ENCODE peak calls at places on chromosomes 6 and 20, in four cellular contexts. One of them, this sample, is unnamed.

GRCh38 chr20:23301436-23302050 is 49.0 kb upstream of the NXT1 start:
- DNase-seq in NT2/D1: no peak
- DNase-seq in neuronal stem cell: no peak
- DNase-seq in uterus: no peak
- DNase-seq in this sample: no peak

GRCh38 chr20:49913399-49914047 is 1.8 kb downstream of the SPATA2 start:
- DNase-seq in NT2/D1: no peak
- DNase-seq in neuronal stem cell: no peak
- DNase-seq in uterus: no peak
- DNase-seq in this sample: no peak

GRCh38 chr20:53805895-53806384 is 212.3 kb upstream of the ZNF217 start:
- DNase-seq in NT2/D1: no peak
- DNase-seq in neuronal stem cell: no peak
- DNase-seq in uterus: no peak
- DNase-seq in this sample: no peak

GRCh38 chr6:35484921-35485392 is 11.9 kb downstream of the TEAD3 start:
- DNase-seq in NT2/D1: no peak
- DNase-seq in neuronal stem cell: no peak
- DNase-seq in uterus: peak; percentile 22
- DNase-seq in this sample: no peak

GRCh38 chr20:19015890-19016465 is 196.5 kb upstream of the SLC24A3 start:
- DNase-seq in NT2/D1: no peak
- DNase-seq in neuronal stem cell: no peak
- DNase-seq in uterus: peak; percentile 77
- DNase-seq in this sample: no peak

GRCh38 chr6:15672291-15672690 is 9.5 kb upstream of the DTNBP1 start:
- DNase-seq in NT2/D1: no peak
- DNase-seq in neuronal stem cell: no peak
- DNase-seq in uterus: no peak
- DNase-seq in this sample: no peak

GRCh38 chr6:169499728-169500265 is 202.0 kb downstream of the WDR27 start:
- DNase-seq in NT2/D1: no peak
- DNase-seq in neuronal stem cell: no peak
- DNase-seq in uterus: no peak
- DNase-seq in this sample: no peak

GRCh38 chr20:1435337-1435699 is 31.3 kb downstream of the NSFL1C start:
- DNase-seq in NT2/D1: no peak
- DNase-seq in neuronal stem cell: no peak
- DNase-seq in uterus: no peak
- DNase-seq in this sample: no peak

GRCh38 chr6:28480253-28480932 is 35.2 kb downstream of the GPX6 start:
- DNase-seq in NT2/D1: no peak
- DNase-seq in neuronal stem cell: no peak
- DNase-seq in uterus: no peak
- DNase-seq in this sample: no peak

GRCh38 chr20:37907677-37908397 is 4.9 kb downstream of the VSTM2L start:
- DNase-seq in NT2/D1: peak; percentile 77
- DNase-seq in neuronal stem cell: no peak
- DNase-seq in uterus: no peak
- DNase-seq in this sample: peak; percentile 42

GRCh38 chr20:45377191-45377775 is 842 bp downstream of the TP53TG5 start:
- DNase-seq in NT2/D1: no peak
- DNase-seq in neuronal stem cell: no peak
- DNase-seq in uterus: no peak
- DNase-seq in this sample: no peak

GRCh38 chr20:10647471-10647870 is 26.3 kb downstream of the JAG1 start:
- DNase-seq in NT2/D1: no peak
- DNase-seq in neuronal stem cell: no peak
- DNase-seq in uterus: no peak
- DNase-seq in this sample: no peak

GRCh38 chr6:12291083-12291784 is 1.1 kb downstream of the EDN1 start:
- DNase-seq in NT2/D1: no peak
- DNase-seq in neuronal stem cell: peak; percentile 40
- DNase-seq in uterus: no peak
- DNase-seq in this sample: no peak
- H3K4me3 ChIP-seq in NT2/D1: peak overlapping the region; percentile 59
- H3K4me3 ChIP-seq in neuronal stem cell: no peak overlapping the region
- H3K4me3 ChIP-seq in uterus: peak overlapping the region; percentile 32
- H3K4me3 ChIP-seq in this sample: peak overlapping the region; percentile 62

GRCh38 chr6:7720346-7720745 is 5.6 kb upstream of the BMP6 start:
- DNase-seq in NT2/D1: no peak
- DNase-seq in neuronal stem cell: no peak
- DNase-seq in uterus: no peak
- DNase-seq in this sample: no peak
- H3K4me3 ChIP-seq in NT2/D1: no peak overlapping the region
- H3K4me3 ChIP-seq in neuronal stem cell: no peak overlapping the region
- H3K4me3 ChIP-seq in uterus: no peak overlapping the region
- H3K4me3 ChIP-seq in this sample: no peak overlapping the region

GRCh38 chr20:25084616-25085187 is 2.8 kb upstream of the VSX1 start:
- DNase-seq in NT2/D1: no peak
- DNase-seq in neuronal stem cell: no peak
- DNase-seq in uterus: no peak
- DNase-seq in this sample: no peak

GRCh38 chr20:25082498-25082873 is 545 bp upstream of the VSX1 start:
- DNase-seq in NT2/D1: no peak
- DNase-seq in neuronal stem cell: no peak
- DNase-seq in uterus: no peak
- DNase-seq in this sample: no peak

GRCh38 chr20:25083141-25083772 is 1.3 kb upstream of the VSX1 start:
- DNase-seq in NT2/D1: no peak
- DNase-seq in neuronal stem cell: no peak
- DNase-seq in uterus: no peak
- DNase-seq in this sample: no peak

GRCh38 chr20:25085756-25086495 is 4.0 kb upstream of the VSX1 start:
- DNase-seq in NT2/D1: no peak
- DNase-seq in neuronal stem cell: no peak
- DNase-seq in uterus: no peak
- DNase-seq in this sample: no peak

GRCh38 chr20:25083773-25084615 is 2.1 kb upstream of the VSX1 start:
- DNase-seq in NT2/D1: no peak
- DNase-seq in neuronal stem cell: no peak
- DNase-seq in uterus: no peak
- DNase-seq in this sample: no peak
- H3K4me3 ChIP-seq in NT2/D1: peak overlapping the region; percentile 32
- H3K4me3 ChIP-seq in neuronal stem cell: no peak overlapping the region
- H3K4me3 ChIP-seq in uterus: no peak overlapping the region
- H3K4me3 ChIP-seq in this sample: no peak overlapping the region

DNA sequence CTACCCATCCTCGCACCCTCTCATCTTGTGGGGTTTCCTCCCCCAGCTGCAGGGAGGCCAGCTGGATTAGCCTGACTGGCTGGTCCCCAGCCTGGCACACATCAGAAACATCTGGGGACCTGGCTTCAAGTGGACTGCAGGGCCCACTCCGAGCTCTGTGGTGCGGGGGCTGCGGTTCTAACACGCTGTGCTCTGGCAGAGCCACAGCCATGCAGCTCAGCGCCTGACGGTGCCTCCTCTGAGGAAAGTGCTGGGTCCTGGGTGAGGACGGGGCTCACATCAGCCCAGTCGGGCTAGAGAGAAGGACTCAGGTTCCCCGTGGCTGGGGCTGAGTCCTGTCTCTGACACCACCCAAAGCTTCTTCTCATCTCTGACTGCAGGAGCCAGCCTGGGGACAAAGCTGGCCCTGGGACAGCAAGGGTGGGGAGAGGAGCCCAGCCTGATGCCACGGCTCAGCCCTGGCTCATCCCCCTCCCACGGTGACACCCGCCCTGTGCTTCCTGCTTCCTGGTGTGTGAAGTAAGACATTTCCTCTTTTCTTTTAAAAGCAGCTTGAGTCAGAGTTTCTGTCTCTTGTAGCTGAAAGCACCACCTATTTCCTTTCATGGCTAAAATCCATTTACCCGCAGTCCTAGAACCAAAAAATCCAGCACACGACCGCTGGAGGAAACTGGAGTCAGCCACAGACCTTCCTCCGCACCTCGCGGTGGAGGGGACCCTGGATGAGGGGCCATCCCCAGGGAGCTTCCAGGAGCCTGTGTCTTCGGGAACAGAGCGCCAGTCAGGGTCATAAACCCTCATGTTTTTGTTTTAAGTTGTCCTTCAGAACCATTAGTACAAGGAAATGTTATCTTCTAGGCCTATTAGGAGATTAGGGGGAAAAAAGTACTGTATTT is 127.3 kb upstream of the AFDN start:
- DNase-seq in NT2/D1: no peak
- DNase-seq in neuronal stem cell: no peak
- DNase-seq in uterus: peak; percentile 61
- DNase-seq in this sample: no peak
- H3K4me3 ChIP-seq in NT2/D1: no peak overlapping the region
- H3K4me3 ChIP-seq in neuronal stem cell: no peak overlapping the region
- H3K4me3 ChIP-seq in uterus: no peak overlapping the region
- H3K4me3 ChIP-seq in this sample: no peak overlapping the region

GRCh38 chr6:69601132-69601531 is 195.7 kb downstream of the LMBRD1 start:
- DNase-seq in NT2/D1: no peak
- DNase-seq in neuronal stem cell: no peak
- DNase-seq in uterus: no peak
- DNase-seq in this sample: no peak
- H3K4me3 ChIP-seq in NT2/D1: no peak overlapping the region
- H3K4me3 ChIP-seq in neuronal stem cell: no peak overlapping the region
- H3K4me3 ChIP-seq in uterus: no peak overlapping the region
- H3K4me3 ChIP-seq in this sample: no peak overlapping the region

GRCh38 chr20:3798405-3798768 is 2.3 kb downstream of the CDC25B start:
- DNase-seq in NT2/D1: no peak
- DNase-seq in neuronal stem cell: no peak
- DNase-seq in uterus: no peak
- DNase-seq in this sample: no peak
- H3K4me3 ChIP-seq in NT2/D1: no peak overlapping the region
- H3K4me3 ChIP-seq in neuronal stem cell: no peak overlapping the region
- H3K4me3 ChIP-seq in uterus: no peak overlapping the region
- H3K4me3 ChIP-seq in this sample: peak overlapping the region; percentile 25

DNA sequence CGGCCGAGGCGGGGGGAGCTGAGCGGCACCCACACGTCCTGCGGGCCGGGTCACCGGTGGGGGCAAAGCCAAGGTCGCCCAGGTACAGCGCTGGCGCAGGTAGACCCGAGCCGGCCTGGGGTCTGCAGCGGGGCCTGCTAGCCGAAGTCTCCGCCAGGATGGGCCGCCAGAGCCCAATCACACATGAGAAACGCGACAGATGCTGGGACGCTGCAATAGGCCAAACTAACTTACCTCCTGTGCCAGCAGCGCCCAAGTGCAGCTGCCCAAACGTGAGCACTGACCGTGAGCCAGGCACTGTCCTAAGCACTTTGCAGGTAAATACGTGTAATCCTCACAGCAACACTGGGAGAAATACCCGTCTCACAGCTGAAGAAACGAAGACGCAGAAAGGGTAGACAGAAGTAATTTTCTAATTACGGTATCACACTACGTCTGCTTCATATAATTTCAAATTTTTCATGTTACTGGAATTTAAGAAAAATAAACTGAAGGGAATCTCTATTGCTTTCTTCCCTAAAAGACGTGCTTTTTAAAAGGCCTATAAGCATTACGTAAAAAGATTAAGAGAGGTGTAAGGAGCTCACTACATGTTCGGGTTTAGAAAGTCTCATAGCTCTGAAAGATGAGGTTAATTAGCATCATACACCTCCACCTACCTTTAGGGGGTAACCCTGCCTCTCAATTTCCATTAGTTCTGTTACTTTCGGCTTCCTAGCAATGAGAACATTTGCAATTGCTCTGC is 614 bp upstream of the PLAGL1 start:
- DNase-seq in NT2/D1: no peak
- DNase-seq in neuronal stem cell: no peak
- DNase-seq in uterus: no peak
- DNase-seq in this sample: no peak
- H3K4me3 ChIP-seq in NT2/D1: peak overlapping the region; percentile 58
- H3K4me3 ChIP-seq in neuronal stem cell: peak overlapping the region; percentile 56
- H3K4me3 ChIP-seq in uterus: peak overlapping the region; percentile 71
- H3K4me3 ChIP-seq in this sample: peak overlapping the region; percentile 60

GRCh38 chr6:139219746-139220145 is 72.1 kb downstream of the TXLNB start:
- DNase-seq in NT2/D1: no peak
- DNase-seq in neuronal stem cell: no peak
- DNase-seq in uterus: no peak
- DNase-seq in this sample: no peak
- H3K4me3 ChIP-seq in NT2/D1: no peak overlapping the region
- H3K4me3 ChIP-seq in neuronal stem cell: no peak overlapping the region
- H3K4me3 ChIP-seq in uterus: no peak overlapping the region
- H3K4me3 ChIP-seq in this sample: no peak overlapping the region

DNA sequence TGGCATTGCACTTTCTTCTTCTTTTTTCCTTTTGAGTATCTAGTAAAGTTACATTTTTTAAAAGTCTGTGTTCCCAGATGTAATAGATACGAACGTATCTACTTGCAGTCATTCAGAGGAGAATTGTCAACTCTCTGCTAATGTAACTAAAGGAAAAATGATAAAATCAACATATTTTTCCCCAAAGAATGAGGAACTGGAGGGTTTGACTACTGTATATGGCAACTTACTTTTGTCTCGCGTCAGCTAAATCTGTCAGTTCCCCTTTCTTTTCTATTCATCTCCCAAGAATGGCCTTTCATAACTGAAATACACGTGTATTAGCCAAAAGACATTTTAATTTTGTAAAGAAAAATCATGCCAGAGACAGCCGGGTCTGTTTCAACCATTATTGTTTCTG is 5.4 kb downstream of the EYA2 start:
- DNase-seq in NT2/D1: no peak
- DNase-seq in neuronal stem cell: no peak
- DNase-seq in uterus: no peak
- DNase-seq in this sample: no peak
- H3K4me3 ChIP-seq in NT2/D1: no peak overlapping the region
- H3K4me3 ChIP-seq in neuronal stem cell: no peak overlapping the region
- H3K4me3 ChIP-seq in uterus: no peak overlapping the region
- H3K4me3 ChIP-seq in this sample: no peak overlapping the region